ENCODE peak calls at places on chromosomes 12 and 14, in eight cellular contexts. X is gastrocnemius medialis; A is H1; R is effector memory CD4-positive, alpha-beta T cell; D is tibial artery; C is pancreas; B is heart left ventricle; F is heart right ventricle. I is an unnamed sample.
A peak's percentile ranks its signal among the peaks of the same experiment; 100 is the strongest.

GRCh38 chr12:46300906-46301305 is 32.1 kb upstream of the SLC38A1 start:
- DNase-seq in C (no peak), A (no peak), F (no peak), X (peak; percentile 19), D (no peak), B (peak; percentile 46), R (no peak), I (no peak)

GRCh38 chr12:4809013-4809448 is 88.8 kb downstream of the GALNT8 start:
- DNase-seq in D (peak; percentile 23), B (peak; percentile 30), X (no peak), C (no peak), R (no peak), A (peak; percentile 36), F (peak; percentile 17), I (peak; percentile 81)

GRCh38 chr14:29548948-29549370 is 378.7 kb downstream of the PRKD1 start:
- DNase-seq in D (no peak), R (no peak), C (no peak), A (no peak), F (no peak), B (no peak), X (no peak), I (no peak)

GRCh38 chr14:92753250-92753649 is 4.8 kb upstream of the LGMN start:
- DNase-seq in B (peak; percentile 52), F (no peak), X (peak; percentile 33), C (no peak), A (no peak), D (peak; percentile 46), R (no peak), I (peak; percentile 76)

GRCh38 chr14:80215756-80216581 is 4.7 kb upstream of the DIO2 start:
- DNase-seq in X (peak; percentile 41), C (no peak), B (peak; percentile 64), A (no peak), D (no peak), F (peak; percentile 18), R (no peak), I (no peak)

GRCh38 chr12:104063712-104064030 is 660 bp upstream of the HCFC2 start:
- DNase-seq in F (no peak), D (peak; percentile 32), R (no peak), C (no peak), A (no peak), X (no peak), B (no peak), I (no peak)

GRCh38 chr14:97178781-97179180 is 381.6 kb downstream of the VRK1 start:
- DNase-seq in D (no peak), A (no peak), X (no peak), C (no peak), F (no peak), R (no peak), B (no peak), I (no peak)

GRCh38 chr14:30558675-30559555 is at the start of gene G2E3:
- DNase-seq in C (peak; percentile 87), R (peak; percentile 68), F (peak; percentile 88), B (peak; percentile 91), D (peak; percentile 83), A (peak; percentile 60), X (peak; percentile 73), I (peak; percentile 96)

GRCh38 chr14:99745307-99745951 is 47.8 kb upstream of the EML1 start:
- DNase-seq in B (no peak), F (no peak), A (no peak), R (no peak), D (no peak), X (no peak), C (no peak), I (no peak)

GRCh38 chr12:121638298-121639202 is 12.2 kb downstream of the ORAI1 start:
- DNase-seq in X (no peak), C (no peak), R (no peak), B (no peak), F (no peak), D (no peak), A (no peak), I (no peak)

GRCh38 chr12:55698965-55699364 is 8.7 kb downstream of the ITGA7 start:
- DNase-seq in R (no peak), F (no peak), D (no peak), B (no peak), A (no peak), C (no peak), X (peak; percentile 14), I (peak; percentile 39)

GRCh38 chr14:90060965-90061848 is 587 bp upstream of the KCNK13 start:
- DNase-seq in B (no peak), A (no peak), D (no peak), R (no peak), X (no peak), C (no peak), F (peak; percentile 24), I (no peak)

GRCh38 chr14:58663494-58664111 is 25.8 kb downstream of the DACT1 start:
- DNase-seq in B (no peak), D (no peak), A (peak; percentile 38), C (no peak), X (no peak), R (no peak), F (no peak), I (no peak)

GRCh38 chr12:55780695-55781094 is 36.8 kb downstream of the SARNP start:
- DNase-seq in R (no peak), D (no peak), A (no peak), F (no peak), B (no peak), C (no peak), X (no peak), I (no peak)

DNA sequence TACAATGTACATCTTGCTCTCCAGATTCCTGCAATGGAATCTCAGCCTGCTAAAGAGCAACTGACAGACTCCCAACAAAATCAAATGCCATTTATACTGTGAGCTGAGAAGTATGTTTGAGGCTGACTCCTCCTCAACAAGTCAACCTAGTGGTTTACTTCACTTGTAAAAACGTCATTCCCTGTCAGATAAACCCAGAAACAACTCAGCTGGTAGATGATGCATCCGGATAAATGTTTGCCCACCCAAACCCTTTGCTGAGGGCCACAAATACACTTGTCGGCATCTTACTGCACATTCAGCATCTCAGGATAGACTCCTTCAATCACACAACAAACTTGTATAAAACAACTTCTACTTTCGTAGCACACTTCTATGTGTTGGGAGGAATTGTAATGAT is 313.9 kb downstream of the GALC start:
- DNase-seq in C (no peak), F (no peak), D (no peak), R (no peak), X (no peak), B (no peak), A (no peak), I (no peak)
- H3K4me1 ChIP-seq in C (no peaks in the 10 kb centered on the region), F (no peaks in the 10 kb centered on the region), D (no peaks in the 10 kb centered on the region), R (no peaks in the 10 kb centered on the region), X (no peaks in the 10 kb centered on the region), B (no peaks in the 10 kb centered on the region), A (no peaks in the 10 kb centered on the region), I (no peaks in the 10 kb centered on the region)

DNA sequence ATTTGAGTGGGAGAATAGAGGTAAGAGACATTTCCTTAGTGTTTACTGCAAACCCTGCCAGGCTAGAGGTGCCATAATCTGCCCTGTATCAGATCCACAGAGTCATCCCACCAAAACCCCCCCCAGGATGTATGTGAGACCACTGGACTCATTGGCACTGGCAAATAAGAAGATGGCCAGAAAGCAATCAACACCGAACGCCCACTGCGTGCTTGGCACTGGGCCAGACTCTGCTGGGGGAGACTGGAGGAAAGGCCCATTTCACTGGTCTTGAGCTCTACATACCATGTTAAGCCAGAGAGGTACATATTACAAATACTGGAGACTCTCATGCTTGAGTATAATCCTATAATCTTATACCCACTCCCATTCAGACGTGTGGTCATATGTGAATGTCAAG is 44.0 kb downstream of the SMUG1 start:
- DNase-seq in R (no peak), X (no peak), B (no peak), C (no peak), F (no peak), A (no peak), D (no peak), I (no peak)
- H3K4me1 ChIP-seq in R (no peaks in the 10 kb centered on the region), X (no peaks in the 10 kb centered on the region), B (peaks cover 16% of the 10 kb centered on the region), C (no peaks in the 10 kb centered on the region), F (no peaks in the 10 kb centered on the region), A (no peaks in the 10 kb centered on the region), D (peaks cover 48% of the 10 kb centered on the region), I (no peaks in the 10 kb centered on the region)

DNA sequence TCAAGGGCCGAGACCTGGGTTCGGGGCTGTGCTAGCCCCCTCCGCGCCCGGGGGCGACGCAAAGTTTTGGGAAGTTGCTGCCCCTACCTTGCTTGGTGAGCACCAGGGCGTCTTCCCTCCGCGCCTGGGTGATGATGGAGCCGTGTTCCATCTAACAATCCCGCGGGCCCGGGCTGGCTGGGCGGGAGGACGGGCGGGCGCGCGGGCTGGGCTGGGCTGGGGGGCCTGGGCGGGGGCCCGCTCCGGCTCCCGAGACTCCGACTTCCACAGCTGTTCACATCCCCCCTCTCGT is 298 bp downstream of the CTDSP2 start:
- DNase-seq in D (no peak), X (no peak), A (no peak), B (no peak), C (no peak), R (no peak), F (no peak), I (no peak)
- H3K4me1 ChIP-seq in D (peaks cover 37% of the 10 kb centered on the region), X (peaks cover 69% of the 10 kb centered on the region), A (peaks cover 14% of the 10 kb centered on the region), B (peaks cover 48% of the 10 kb centered on the region), C (peaks cover 32% of the 10 kb centered on the region), R (peaks cover 35% of the 10 kb centered on the region), F (peaks cover 51% of the 10 kb centered on the region), I (peaks cover 9% of the 10 kb centered on the region)

GRCh38 chr12:119167904-119168303 is 10.8 kb upstream of the HSPB8 start:
- DNase-seq in D (no peak), R (no peak), A (no peak), X (no peak), C (no peak), F (no peak), B (no peak), I (no peak)
- H3K4me1 ChIP-seq in D (no peaks in the 10 kb centered on the region), R (no peaks in the 10 kb centered on the region), A (peaks cover 7% of the 10 kb centered on the region), X (peaks cover 12% of the 10 kb centered on the region), C (no peaks in the 10 kb centered on the region), F (no peaks in the 10 kb centered on the region), B (no peaks in the 10 kb centered on the region), I (peaks cover 2% of the 10 kb centered on the region)

GRCh38 chr14:95444132-95445129 is 72.0 kb downstream of the SYNE3 start:
- DNase-seq in C (no peak), F (no peak), B (no peak), D (no peak), X (no peak), A (no peak), R (no peak), I (no peak)

GRCh38 chr14:95445161-95445560 is 71.3 kb downstream of the SYNE3 start:
- DNase-seq in X (no peak), A (no peak), B (no peak), D (no peak), C (no peak), F (no peak), R (no peak), I (no peak)

GRCh38 chr14:95446470-95446869 is 70.0 kb downstream of the SYNE3 start:
- DNase-seq in B (no peak), X (no peak), F (no peak), D (no peak), A (no peak), C (no peak), R (no peak), I (no peak)

GRCh38 chr14:95442633-95443021 is 73.8 kb downstream of the SYNE3 start:
- DNase-seq in X (peak; percentile 75), R (peak; percentile 21), B (peak; percentile 84), C (peak; percentile 77), F (peak; percentile 79), D (peak; percentile 81), A (peak; percentile 53), I (peak; percentile 92)

GRCh38 chr14:95445676-95446075 is 70.8 kb downstream of the SYNE3 start:
- DNase-seq in R (no peak), X (no peak), B (no peak), F (no peak), A (no peak), D (no peak), C (no peak), I (no peak)
- H3K4me1 ChIP-seq in R (no peaks in the 10 kb centered on the region), X (no peaks in the 10 kb centered on the region), B (peaks cover 5% of the 10 kb centered on the region), F (peaks cover 9% of the 10 kb centered on the region), A (no peaks in the 10 kb centered on the region), D (no peaks in the 10 kb centered on the region), C (no peaks in the 10 kb centered on the region), I (no peaks in the 10 kb centered on the region)

I was measured in aorta.